ENCODE peak calls at places on chromosomes 3 and 15, in eight cellular contexts. X, P, H, Z, Q, S, U and N are unnamed samples.
A peak's percentile ranks its signal among the peaks of the same experiment; 100 is the strongest.

GRCh38 chr3:124209426-124209825 is 217.5 kb upstream of the ROPN1 start:
- DNase-seq in Z (no peak), S (no peak), X (no peak), P (no peak), U (no peak), Q (no peak), H (no peak), N (no peak)

GRCh38 chr3:30199096-30199734 is 407.2 kb upstream of the TGFBR2 start:
- DNase-seq in X (peak; percentile 72), U (peak; percentile 46), Z (peak; percentile 54), S (peak; percentile 35), H (peak; percentile 76), P (peak; percentile 74), Q (peak; percentile 33), N (peak; percentile 22)

GRCh38 chr15:84944311-84944710 is 37.3 kb upstream of the PDE8A start:
- DNase-seq in Z (no peak), P (no peak), H (no peak), Q (no peak), X (no peak), S (no peak), U (no peak), N (no peak)

GRCh38 chr3:126704494-126705214 is 614 bp downstream of the CHCHD6 start:
- DNase-seq in U (no peak), H (no peak), S (no peak), Q (peak; percentile 54), P (no peak), X (no peak), Z (no peak), N (no peak)

GRCh38 chr3:173930251-173930650 is 532.7 kb downstream of the NLGN1 start:
- DNase-seq in H (no peak), Q (no peak), S (no peak), P (no peak), X (no peak), U (no peak), Z (no peak), N (no peak)

GRCh38 chr15:76170426-76170800 is 110.6 kb downstream of the TMEM266 start:
- DNase-seq in Z (no peak), U (no peak), S (no peak), P (no peak), H (no peak), Q (no peak), X (no peak), N (no peak)

GRCh38 chr3:90253131-90253530 is 1145.7 kb downstream of the EPHA3 start:
- DNase-seq in Q (no peak), X (no peak), Z (no peak), H (no peak), P (no peak), U (no peak), S (no peak), N (no peak)

GRCh38 chr15:65092046-65092770 is 15.7 kb downstream of the KBTBD13 start:
- DNase-seq in P (no peak), X (peak; percentile 67), H (no peak), Q (no peak), S (no peak), U (no peak), Z (no peak), N (no peak)

GRCh38 chr15:101502572-101503295 is 13.2 kb upstream of the PCSK6 start:
- DNase-seq in X (no peak), Z (no peak), S (no peak), P (no peak), Q (peak; percentile 33), U (no peak), H (no peak), N (no peak)

GRCh38 chr3:52771334-52771681 is 568 bp upstream of the NEK4 start:
- DNase-seq in H (no peak), X (no peak), Q (no peak), Z (no peak), S (no peak), P (no peak), U (no peak), N (no peak)
- H3K27ac ChIP-seq in H (peak overlapping the region; percentile 80), X (peak overlapping the region; percentile 73), Q (peak overlapping the region; percentile 68), Z (no peak overlapping the region), S (peak overlapping the region; percentile 58), P (peak overlapping the region; percentile 77), U (peak overlapping the region; percentile 79), N (peak overlapping the region; percentile 73)

DNA sequence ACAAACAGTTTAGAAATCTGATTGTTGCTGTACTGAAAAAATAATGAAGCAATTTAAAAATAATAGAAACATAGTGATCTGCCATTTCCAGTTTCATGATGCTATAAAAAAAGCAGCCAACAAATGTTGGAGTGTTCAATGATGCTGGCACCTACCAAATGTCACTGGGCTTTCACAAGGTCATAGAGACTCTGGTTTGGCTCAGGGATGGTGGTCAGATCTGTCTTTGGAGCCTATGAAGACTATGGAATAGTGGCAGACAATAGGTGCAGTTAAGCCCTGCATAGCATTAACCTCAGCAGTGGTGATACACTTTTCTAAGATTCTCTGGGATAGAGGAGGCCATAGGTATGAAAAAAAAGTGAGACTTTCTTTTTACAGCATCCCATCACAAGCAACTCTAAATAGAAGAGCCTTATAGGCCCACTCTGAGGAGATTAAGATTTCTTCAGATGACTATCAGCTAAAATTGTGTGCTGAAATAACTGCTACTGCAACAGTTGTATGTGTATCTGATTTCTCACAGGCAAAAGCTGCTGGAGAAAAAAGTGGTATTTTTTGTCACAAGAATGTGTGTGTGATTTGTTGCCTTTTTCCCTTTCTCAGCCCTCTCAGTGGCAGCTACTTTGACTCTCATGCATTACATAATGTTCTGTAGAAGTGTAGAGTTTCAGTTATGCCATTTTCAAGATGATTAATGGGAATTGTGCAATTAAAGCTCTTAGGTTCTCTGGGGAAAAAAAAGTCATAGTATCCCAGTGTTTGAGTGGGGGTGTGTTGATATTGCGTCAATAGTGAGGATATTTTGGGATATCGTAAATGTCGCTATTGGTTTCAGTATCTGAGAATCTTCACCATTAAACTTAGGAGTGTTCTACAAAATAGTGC is 137.4 kb downstream of the MBNL1 start:
- DNase-seq in X (no peak), P (no peak), Q (no peak), H (no peak), U (no peak), S (no peak), Z (no peak), N (no peak)
- H3K27ac ChIP-seq in X (peak overlapping the region; percentile 86), P (peak overlapping the region; percentile 52), Q (no peak overlapping the region), H (peak overlapping the region; percentile 78), U (no peak overlapping the region), S (no peak overlapping the region), Z (no peak overlapping the region), N (peak overlapping the region; percentile 73)

GRCh38 chr3:36698314-36698713 is 66.0 kb downstream of the DCLK3 start:
- DNase-seq in P (no peak), Z (no peak), H (no peak), U (no peak), Q (no peak), S (no peak), X (no peak), N (no peak)
- H3K27ac ChIP-seq in P (no peak overlapping the region), Z (no peak overlapping the region), H (no peak overlapping the region), U (no peak overlapping the region), Q (no peak overlapping the region), S (no peak overlapping the region), X (no peak overlapping the region), N (peak overlapping the region; percentile 58)

GRCh38 chr15:70505411-70505919 is 257.9 kb downstream of the UACA start:
- DNase-seq in H (no peak), U (no peak), S (no peak), Z (peak; percentile 62), X (no peak), Q (no peak), P (no peak), N (peak; percentile 41)
- H3K27ac ChIP-seq in H (no peak overlapping the region), U (no peak overlapping the region), S (no peak overlapping the region), Z (peak overlapping the region; percentile 4), X (no peak overlapping the region), Q (no peak overlapping the region), P (no peak overlapping the region), N (no peak overlapping the region)

GRCh38 chr15:58147151-58147550 is 9.0 kb downstream of the AQP9 start:
- DNase-seq in U (no peak), Q (no peak), S (no peak), X (no peak), P (no peak), Z (no peak), H (no peak), N (no peak)

GRCh38 chr15:58148120-58148519 is 9.9 kb downstream of the AQP9 start:
- DNase-seq in H (no peak), X (no peak), U (no peak), S (no peak), P (no peak), Z (no peak), Q (no peak), N (no peak)

GRCh38 chr15:58146734-58147133 is 8.6 kb downstream of the AQP9 start:
- DNase-seq in X (no peak), Z (peak; percentile 5), S (no peak), Q (no peak), P (no peak), U (no peak), H (no peak), N (no peak)

GRCh38 chr15:58142827-58143226 is 4.6 kb downstream of the AQP9 start:
- DNase-seq in H (no peak), X (no peak), S (no peak), Z (no peak), P (no peak), Q (no peak), U (no peak), N (no peak)

DNA sequence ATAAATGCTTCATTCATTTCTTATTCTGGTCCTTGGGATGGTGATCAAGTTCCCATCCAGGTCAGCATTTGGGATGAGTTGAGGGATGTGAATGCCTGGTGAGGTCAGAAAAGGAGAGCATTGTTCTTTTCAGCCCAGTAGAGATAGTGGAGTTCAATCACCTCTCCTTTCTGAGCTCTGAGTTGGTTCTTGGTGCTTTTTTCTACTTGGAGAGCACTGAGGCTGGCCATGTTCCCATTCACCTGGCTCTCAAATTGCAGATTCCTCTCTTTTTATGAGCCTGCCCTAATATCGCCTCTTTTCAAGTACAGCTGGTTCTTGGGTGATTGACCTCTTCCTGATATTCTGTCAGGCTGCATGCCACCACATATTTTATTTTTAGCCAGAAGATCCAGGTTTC is 10.5 kb downstream of the AQP9 start:
- DNase-seq in H (no peak), U (no peak), Q (no peak), Z (no peak), P (no peak), X (no peak), S (no peak), N (no peak)
- H3K27ac ChIP-seq in H (no peak overlapping the region), U (no peak overlapping the region), Q (no peak overlapping the region), Z (no peak overlapping the region), P (no peak overlapping the region), X (no peak overlapping the region), S (no peak overlapping the region), N (no peak overlapping the region)

GRCh38 chr3:52794612-52795099 is at the start of gene ITIH3:
- DNase-seq in Z (no peak), U (no peak), Q (peak; percentile 41), X (peak; percentile 85), S (no peak), H (no peak), P (no peak), N (no peak)
- H3K27ac ChIP-seq in Z (no peak within 1 kb of the TSS), U (no peak within 1 kb of the TSS), Q (no peak within 1 kb of the TSS), X (peak within 1 kb of the TSS; percentile 83), S (no peak within 1 kb of the TSS), H (no peak within 1 kb of the TSS), P (no peak within 1 kb of the TSS), N (no peak within 1 kb of the TSS)

DNA sequence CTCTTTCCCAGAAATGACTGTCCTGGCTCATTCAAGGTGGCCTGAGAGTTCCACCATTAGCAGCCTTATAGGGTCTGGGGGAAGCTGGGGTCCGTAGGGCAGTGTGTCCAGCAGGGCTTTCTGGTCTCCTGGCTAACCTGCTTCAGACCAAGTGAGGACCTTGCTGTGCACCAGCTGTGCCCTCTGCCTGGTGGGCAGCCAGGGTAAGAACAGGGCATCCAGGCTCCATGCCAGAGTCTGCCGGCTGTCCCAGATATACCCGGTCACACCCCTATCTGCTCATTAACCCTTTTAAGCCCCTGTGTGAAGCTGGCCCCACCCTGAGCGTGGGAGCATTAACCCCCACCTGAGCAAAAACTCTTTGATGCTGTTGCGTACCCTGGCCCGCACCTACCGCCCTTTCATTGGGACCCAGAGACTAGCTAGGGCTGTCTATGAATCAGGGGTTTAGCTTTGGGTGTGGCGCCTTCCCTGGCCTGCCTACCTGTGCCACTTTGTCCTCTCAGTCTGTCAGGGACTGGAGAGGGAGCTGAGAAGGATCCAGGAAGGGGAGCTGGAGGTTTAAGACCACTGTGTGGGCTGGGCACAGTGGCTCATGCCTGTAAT is 17.6 kb downstream of the SEMA3F start:
- DNase-seq in X (no peak), Q (peak; percentile 32), Z (no peak), U (no peak), S (no peak), H (no peak), P (no peak), N (no peak)
- H3K27ac ChIP-seq in X (no peak overlapping the region), Q (no peak overlapping the region), Z (no peak overlapping the region), U (no peak overlapping the region), S (no peak overlapping the region), H (no peak overlapping the region), P (no peak overlapping the region), N (no peak overlapping the region)